ENCODE peak calls at places on chromosome 18, in four cellular contexts. B is SK-N-SH, Z is uterus, H is cardiac muscle cell. T is an unnamed sample. For H3K4me1, the result is how much of the 10 kb centered on the place peaks cover.

GRCh38 chr18:58129019-58129374 is 85.0 kb downstream of the NEDD4L start:
- DNase-seq in B (no peak), Z (no peak), H (no peak), T (no peak)

GRCh38 chr18:72091369-72091768 is 452.8 kb downstream of the CBLN2 start:
- DNase-seq in B (no peak), Z (no peak), H (no peak), T (no peak)

GRCh38 chr18:60893331-60894114 is 439.7 kb upstream of the CDH20 start:
- DNase-seq in B (no peak), Z (no peak), H (peak), T (no peak)

GRCh38 chr18:40058811-40059570 is 1896.0 kb upstream of the PIK3C3 start:
- DNase-seq in B (no peak), Z (no peak), H (peak), T (no peak)

GRCh38 chr18:35618703-35619102 is 37.2 kb downstream of the GALNT1 start:
- DNase-seq in B (no peak), Z (no peak), H (no peak), T (no peak)

GRCh38 chr18:6352275-6352674 is 62.4 kb downstream of the L3MBTL4 start:
- DNase-seq in B (no peak), Z (no peak), H (no peak), T (no peak)

GRCh38 chr18:22344908-22345670 is 72.6 kb downstream of the CTAGE1 start:
- DNase-seq in B (no peak), Z (no peak), H (no peak), T (no peak)

GRCh38 chr18:46891742-46892214 is 25.5 kb downstream of the PIAS2 start:
- DNase-seq in B (no peak), Z (no peak), H (no peak), T (no peak)

GRCh38 chr18:867257-867656 is 37.4 kb upstream of the ADCYAP1 start:
- DNase-seq in B (no peak), Z (no peak), H (no peak), T (no peak)

GRCh38 chr18:25261768-25262167 is 90.2 kb downstream of the ZNF521 start:
- DNase-seq in B (no peak), Z (no peak), H (no peak), T (no peak)

GRCh38 chr18:53442415-53442783 is 782.1 kb downstream of the MBD2 start:
- DNase-seq in B (no peak), Z (no peak), H (no peak), T (no peak)

GRCh38 chr18:11323359-11323819 is 174.0 kb upstream of the PIEZO2 start:
- DNase-seq in B (no peak), Z (no peak), H (peak), T (no peak)

GRCh38 chr18:35938158-35938557 is 34.3 kb upstream of the RMP24 start:
- DNase-seq in B (no peak), Z (no peak), H (peak), T (no peak)

GRCh38 chr18:32730068-32730467 is 42.8 kb downstream of the KLHL14 start:
- DNase-seq in B (no peak), Z (no peak), H (no peak), T (no peak)

GRCh38 chr18:41870817-41871216 is 84.2 kb upstream of the PIK3C3 start:
- DNase-seq in B (no peak), Z (no peak), H (no peak), T (no peak)

GRCh38 chr18:77008006-77008405 is 124.6 kb downstream of the MBP start:
- DNase-seq in B (no peak), Z (peak), H (no peak), T (no peak)

GRCh38 chr18:5964996-5965395 is 69.7 kb upstream of the TMEM200C start:
- DNase-seq in B (no peak), Z (no peak), H (no peak), T (no peak)

GRCh38 chr18:52715421-52715820 is 375.4 kb downstream of the DCC start:
- DNase-seq in B (no peak), Z (no peak), H (no peak), T (no peak)

GRCh38 chr18:55356815-55357214 is 231.2 kb downstream of the TCF4 start:
- DNase-seq in B (no peak), Z (no peak), H (no peak), T (no peak)

GRCh38 chr18:25365242-25365641 is 13.3 kb upstream of the ZNF521 start:
- DNase-seq in B (no peak), Z (no peak), H (no peak), T (no peak)

GRCh38 chr18:55433688-55434087 is 154.3 kb downstream of the TCF4 start:
- DNase-seq in B (peak), Z (no peak), H (no peak), T (no peak)

GRCh38 chr18:7415081-7415894 is 151.8 kb upstream of the PTPRM start:
- DNase-seq in B (no peak), Z (no peak), H (peak), T (peak)

DNA sequence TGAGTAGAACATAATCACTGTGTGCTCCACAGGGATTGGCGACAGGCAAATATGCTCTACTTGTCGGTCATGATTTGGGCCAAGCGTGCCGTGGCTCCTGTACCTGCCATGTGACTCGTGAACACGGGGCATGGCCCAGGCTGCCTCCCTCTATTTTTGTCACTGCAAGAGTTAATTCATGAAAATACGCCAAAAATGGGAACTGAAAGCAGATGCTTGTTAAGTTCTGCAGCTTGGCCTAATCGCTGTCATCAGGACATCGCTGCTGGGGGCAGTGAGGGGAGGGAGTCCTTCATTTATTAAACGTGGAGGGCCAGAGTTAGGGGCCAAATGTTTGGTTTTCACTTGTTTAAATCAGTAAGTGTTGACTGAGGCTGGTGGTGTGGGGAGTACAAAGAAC is 177.8 kb downstream of the BCL2 start:
- DNase-seq in B (peak), Z (no peak), H (no peak), T (no peak)
- H3K27ac ChIP-seq in B (no peak), Z (peak), H (no peak), T (no peak)

DNA sequence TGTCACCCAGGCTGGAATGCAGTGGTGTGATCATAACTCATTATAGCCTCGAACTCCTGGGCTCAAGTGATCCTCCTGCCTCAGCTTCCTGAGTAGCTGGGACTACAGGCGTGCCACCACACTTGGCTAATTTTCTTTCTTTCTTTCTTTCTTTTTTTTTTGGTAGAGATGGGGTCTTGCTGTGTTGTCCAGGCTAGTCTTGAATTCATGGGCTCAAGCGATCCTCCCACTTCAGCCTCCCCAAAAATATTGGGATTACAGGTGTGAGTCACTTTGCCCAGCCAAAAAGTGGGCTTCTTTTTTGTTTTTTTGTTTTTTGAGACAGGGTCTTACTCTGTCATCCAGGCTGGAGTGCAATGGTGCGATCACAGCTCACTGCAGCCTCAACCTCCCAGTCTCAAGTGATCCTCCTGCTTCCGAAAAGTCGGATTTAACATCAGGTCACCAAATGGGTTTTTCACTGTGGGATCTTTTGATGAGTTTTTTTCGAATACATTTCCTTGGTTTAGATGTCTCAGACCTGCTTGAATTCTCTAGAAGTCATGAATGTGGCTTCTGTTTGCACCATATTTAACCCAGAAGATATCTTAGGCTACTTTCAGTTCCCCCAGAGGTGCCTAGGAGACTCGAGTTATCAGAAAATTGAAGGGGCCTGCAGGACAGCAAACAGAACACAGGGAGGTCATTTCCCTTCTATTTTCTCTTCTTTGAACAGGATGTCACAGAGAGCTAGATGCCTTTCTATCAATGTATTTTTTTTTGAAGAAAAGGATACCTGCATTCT is 8.9 kb downstream of the RAB31 start:
- DNase-seq in B (no peak), Z (no peak), H (no peak), T (no peak)
- H3K4me1 ChIP-seq in B (under half), Z (under half), H (under half), T (under half)

GRCh38 chr18:8799593-8799992 is 94.2 kb downstream of the MTCL1 start:
- DNase-seq in B (no peak), Z (no peak), H (no peak), T (no peak)

GRCh38 chr18:8797206-8797605 is 91.8 kb downstream of the MTCL1 start:
- DNase-seq in B (no peak), Z (no peak), H (no peak), T (no peak)

GRCh38 chr18:8800041-8800441 is 94.7 kb downstream of the MTCL1 start:
- DNase-seq in B (no peak), Z (no peak), H (peak), T (no peak)

GRCh38 chr18:8800445-8800844 is 95.1 kb downstream of the MTCL1 start:
- DNase-seq in B (no peak), Z (no peak), H (peak), T (no peak)

DNA sequence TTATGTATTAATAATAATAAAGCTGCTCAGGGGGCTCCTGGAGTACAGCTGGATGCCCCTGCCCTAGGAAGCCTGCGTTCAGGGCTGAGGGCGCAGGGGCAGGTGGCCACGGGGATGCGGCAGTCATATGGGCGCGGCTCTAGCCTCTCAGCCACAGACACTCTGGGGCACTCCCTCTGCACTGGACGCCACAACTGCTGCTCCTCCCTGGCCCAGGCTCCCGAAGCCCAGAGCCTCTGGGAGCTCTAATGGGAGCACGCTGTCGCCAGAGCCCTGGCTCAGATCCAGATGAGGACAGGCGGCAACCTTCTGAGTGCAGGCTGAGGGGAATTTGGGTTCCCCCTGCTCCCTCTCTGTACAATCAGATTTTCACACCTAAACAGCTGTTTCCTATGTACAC is 93.6 kb downstream of the MTCL1 start:
- DNase-seq in B (peak), Z (no peak), H (no peak), T (no peak)
- H3K27ac ChIP-seq in B (peak), Z (no peak), H (no peak), T (no peak)

GRCh38 chr18:48736861-48737260 is 198.0 kb downstream of the CTIF start:
- DNase-seq in B (no peak), Z (no peak), H (no peak), T (no peak)
- H3K4me1 ChIP-seq in B (under half), Z (under half), H (under half), T (under half)

GRCh38 chr18:79071037-79071960 is 2.1 kb downstream of the ATP9B start:
- DNase-seq in B (no peak), Z (no peak), H (no peak), T (no peak)
- H3K27ac ChIP-seq in B (no peak), Z (no peak), H (no peak), T (no peak)

DNA sequence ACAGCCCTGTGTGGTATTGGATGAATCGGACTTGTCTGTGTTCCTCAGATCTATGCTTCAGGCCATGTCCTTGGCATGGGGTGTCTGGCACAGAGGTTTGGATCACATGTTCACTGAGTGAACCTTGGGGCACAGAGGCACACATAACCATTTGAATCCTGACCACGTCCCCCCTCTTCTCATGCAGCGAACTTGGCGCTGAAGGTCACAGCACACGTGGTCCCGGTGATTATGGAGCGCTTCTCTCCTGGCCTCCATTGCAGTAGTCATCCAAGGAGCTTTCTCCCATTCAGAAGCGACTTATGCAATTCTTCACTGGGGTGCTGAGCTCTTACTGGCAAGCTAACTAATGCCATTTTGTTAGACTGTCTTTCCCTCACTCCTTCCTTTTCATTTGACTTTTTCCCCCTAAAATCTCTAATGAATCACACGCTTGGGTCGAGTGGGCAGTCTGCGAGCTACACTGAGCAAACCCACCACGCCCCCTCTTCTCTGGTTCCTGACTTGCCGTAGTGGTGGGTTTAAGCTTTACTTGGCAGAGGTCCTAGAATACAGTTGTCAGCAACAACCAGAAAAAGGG is 59.4 kb downstream of the KCNG2 start:
- DNase-seq in B (peak), Z (no peak), H (peak), T (no peak)
- H3K4me1 ChIP-seq in B (under half), Z (under half), H (under half), T (under half)

DNA sequence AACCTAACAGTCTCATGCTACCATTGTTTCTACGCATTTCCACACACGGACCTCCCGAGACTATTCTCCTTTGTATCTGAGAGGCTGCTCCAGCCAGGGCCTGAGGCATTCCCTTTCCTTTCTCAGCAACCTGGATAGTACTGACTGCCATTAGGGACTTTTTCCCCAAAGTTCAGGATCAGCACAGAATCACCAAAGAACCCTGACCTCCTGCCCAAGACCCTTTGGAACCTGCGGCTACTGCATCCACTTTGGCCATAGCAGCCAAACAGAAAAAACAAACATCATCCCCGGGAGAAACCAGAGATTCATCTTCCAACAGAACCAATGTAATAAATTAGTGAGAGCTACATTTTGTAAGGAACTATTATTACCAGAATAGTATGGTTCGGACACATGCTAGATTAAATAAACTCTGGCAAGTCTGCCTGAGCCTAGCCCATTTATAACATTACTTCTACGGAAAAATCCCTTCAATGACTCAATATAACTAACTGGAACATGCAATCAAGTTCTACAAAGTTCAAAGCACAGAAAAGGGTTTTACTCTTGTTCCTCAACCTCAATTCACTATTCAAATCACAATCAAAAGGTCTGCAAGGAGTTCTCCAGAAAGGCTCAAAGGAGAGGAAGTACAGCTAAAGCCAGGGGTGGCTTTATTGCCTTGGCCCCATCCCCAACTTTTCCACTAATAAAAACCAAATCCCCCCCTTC is 51.8 kb downstream of the LPIN2 start:
- DNase-seq in B (no peak), Z (no peak), H (no peak), T (no peak)
- H3K27ac ChIP-seq in B (no peak), Z (peak), H (peak), T (peak)

GRCh38 chr18:75218524-75218923 is 7.9 kb downstream of the TSHZ1 start:
- DNase-seq in B (no peak), Z (no peak), H (no peak), T (no peak)

GRCh38 chr18:75216212-75216925 is 5.8 kb downstream of the TSHZ1 start:
- DNase-seq in B (no peak), Z (no peak), H (no peak), T (peak)

GRCh38 chr18:75219684-75220083 is 9.1 kb downstream of the TSHZ1 start:
- DNase-seq in B (no peak), Z (no peak), H (no peak), T (no peak)

GRCh38 chr18:75216926-75217303 is 6.3 kb downstream of the TSHZ1 start:
- DNase-seq in B (no peak), Z (no peak), H (no peak), T (no peak)

GRCh38 chr18:75218064-75218463 is 7.5 kb downstream of the TSHZ1 start:
- DNase-seq in B (no peak), Z (no peak), H (no peak), T (no peak)
- H3K4me1 ChIP-seq in B (under half), Z (under half), H (under half), T (under half)

T was measured in right cardiac atrium.